ENCODE peak calls at places on chromosomes 4 and X, in six cellular contexts. D is HCEC 1CT, L is C1 segment of cervical spinal cord, N is NCI-H1694, Q is nephron progenitor cell, K is GM06990. H is an unnamed sample.

GRCh38 chr4:84263415-84263814 is 235.7 kb downstream of the NKX6-1 start:
- DNase-seq in D (no peak), L (no peak), N (no peak), Q (no peak), K (peak), H (no peak)

GRCh38 chr4:66182651-66183050 is 512.4 kb upstream of the EPHA5 start:
- DNase-seq in D (peak), L (no peak), N (no peak), Q (no peak), K (no peak), H (no peak)

GRCh38 chr4:89175611-89176010 is 64.3 kb downstream of the TIGD2 start:
- DNase-seq in D (no peak), L (no peak), N (no peak), Q (no peak), K (no peak), H (no peak)

GRCh38 chrX:151004085-151004484 is 20.9 kb downstream of the HMGB3 start:
- DNase-seq in D (no peak), L (no peak), N (no peak), Q (no peak), K (no peak), H (no peak)

GRCh38 chrX:68997911-68998310 is 167.3 kb downstream of the PJA1 start:
- DNase-seq in D (no peak), L (no peak), N (no peak), Q (no peak), K (no peak), H (no peak)

GRCh38 chr4:145735777-145736176 is 55.8 kb downstream of the C4orf51 start:
- DNase-seq in D (no peak), L (no peak), N (no peak), Q (no peak), K (no peak), H (no peak)

GRCh38 chr4:148961526-148961925 is 519.3 kb upstream of the NR3C2 start:
- DNase-seq in D (no peak), L (no peak), N (no peak), Q (no peak), K (no peak), H (no peak)

GRCh38 chr4:108512615-108513505 is 107.5 kb upstream of the RPL34 start:
- DNase-seq in D (peak), L (no peak), N (no peak), Q (peak), K (no peak), H (peak)

GRCh38 chr4:185305979-185306442 is 89.7 kb downstream of the LRP2BP start:
- DNase-seq in D (peak), L (peak), N (no peak), Q (no peak), K (no peak), H (no peak)